ENCODE peak calls at places on chromosomes 3 and 15, in seven cellular contexts. Y is stomach, M is sigmoid colon, T is upper lobe of left lung, O is tibial nerve, P is HepG2, U is transverse colon. Z is an unnamed sample. For H3K4me1 and H3K27me3, the result is how much of the 10 kb centered on the place peaks cover.

GRCh38 chr15:35519536-35520149 is 26.3 kb downstream of the DPH6 start:
- DNase-seq in Y (no peak), M (no peak), T (no peak), O (no peak), P (peak), U (no peak), Z (no peak)

GRCh38 chr15:78407889-78408640 is 30.0 kb upstream of the IREB2 start:
- DNase-seq in Y (no peak), M (no peak), T (no peak), O (no peak), P (no peak), U (no peak), Z (no peak)

GRCh38 chr3:124688580-124689454 is 41.4 kb upstream of the UMPS start:
- DNase-seq in Y (peak), M (peak), T (peak), O (peak), P (peak), U (peak), Z (peak)

GRCh38 chr3:52851348-52851747 is 16.5 kb upstream of the MUSTN1 start:
- DNase-seq in Y (no peak), M (no peak), T (peak), O (no peak), P (peak), U (no peak), Z (no peak)

GRCh38 chr3:133408366-133408765 is 8.5 kb downstream of the BFSP2 start:
- DNase-seq in Y (no peak), M (no peak), T (no peak), O (no peak), P (no peak), U (no peak), Z (no peak)

GRCh38 chr3:12719984-12720656 is 38.9 kb downstream of the TMEM40 start:
- DNase-seq in Y (peak), M (peak), T (peak), O (peak), P (peak), U (peak), Z (peak)

GRCh38 chr3:112482675-112483074 is 16.6 kb downstream of the BTLA start:
- DNase-seq in Y (no peak), M (no peak), T (no peak), O (no peak), P (no peak), U (no peak), Z (no peak)

GRCh38 chr3:109316162-109316730 is at the start of gene DPPA2:
- DNase-seq in Y (no peak), M (no peak), T (no peak), O (no peak), P (no peak), U (no peak), Z (no peak)

GRCh38 chr3:158532099-158532734 is 38.8 kb upstream of the MLF1 start:
- DNase-seq in Y (no peak), M (no peak), T (no peak), O (no peak), P (peak), U (no peak), Z (no peak)

GRCh38 chr3:72892870-72893269 is 5.0 kb downstream of the GXYLT2 start:
- DNase-seq in Y (no peak), M (no peak), T (no peak), O (no peak), P (peak), U (no peak), Z (no peak)

GRCh38 chr3:188233320-188233719 is 79.4 kb downstream of the LPP start:
- DNase-seq in Y (no peak), M (no peak), T (no peak), O (no peak), P (no peak), U (no peak), Z (no peak)

GRCh38 chr3:117263735-117264134 is 554.2 kb downstream of the TUSC7 start:
- DNase-seq in Y (no peak), M (no peak), T (no peak), O (no peak), P (no peak), U (no peak), Z (no peak)

GRCh38 chr15:51623386-51623938 is 891 bp upstream of the DMXL2 start:
- DNase-seq in Y (no peak), M (no peak), T (peak), O (no peak), P (no peak), U (peak), Z (no peak)

GRCh38 chr15:67296188-67296587 is 41.6 kb downstream of the IQCH start:
- DNase-seq in Y (no peak), M (no peak), T (no peak), O (no peak), P (peak), U (no peak), Z (no peak)

GRCh38 chr15:40545457-40545856 is 19.4 kb downstream of the CCDC32 start:
- DNase-seq in Y (no peak), M (no peak), T (no peak), O (no peak), P (no peak), U (no peak), Z (no peak)

GRCh38 chr15:40539030-40539429 is 25.8 kb downstream of the CCDC32 start:
- DNase-seq in Y (no peak), M (no peak), T (no peak), O (no peak), P (no peak), U (no peak), Z (no peak)

GRCh38 chr15:40543082-40543481 is 21.8 kb downstream of the CCDC32 start:
- DNase-seq in Y (no peak), M (no peak), T (no peak), O (no peak), P (no peak), U (no peak), Z (no peak)

DNA sequence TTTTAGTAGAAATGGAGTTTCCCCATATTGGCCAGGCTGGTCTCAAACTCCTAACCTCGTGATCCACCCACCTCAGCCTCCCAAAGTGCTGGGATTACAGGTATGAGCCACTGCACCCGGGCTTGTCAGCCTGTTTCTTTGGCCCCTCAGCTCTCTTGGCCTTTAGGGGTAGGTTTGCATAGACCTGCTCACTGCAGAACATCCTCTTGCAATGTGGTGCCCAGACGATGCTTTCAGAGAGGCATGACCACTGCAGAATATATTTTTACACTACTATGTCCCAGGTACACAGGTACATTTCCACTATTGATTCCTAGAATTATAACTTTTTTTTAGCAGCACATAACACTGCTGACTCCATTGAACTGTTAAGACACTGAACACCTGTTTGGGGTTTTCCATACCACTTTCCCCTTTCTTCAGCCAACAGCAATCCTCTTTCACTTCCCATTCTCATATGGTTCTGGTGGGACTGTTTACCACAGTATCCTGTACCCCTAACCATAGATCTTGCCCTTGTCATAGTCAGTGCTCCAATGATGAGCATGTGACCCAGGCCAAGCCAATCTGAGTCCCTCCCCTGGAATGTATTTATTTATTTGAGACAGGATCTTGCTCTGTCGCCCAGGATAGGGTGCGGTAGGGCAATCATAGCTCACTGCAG is 21.1 kb downstream of the CCDC32 start:
- DNase-seq in Y (no peak), M (no peak), T (no peak), O (no peak), P (no peak), U (no peak), Z (no peak)
- TF ChIP-seq EP300 in Y (no peak), M (no peak), T (no peak), O (no peak), P (no peak), U (no peak), Z (no peak)

DNA sequence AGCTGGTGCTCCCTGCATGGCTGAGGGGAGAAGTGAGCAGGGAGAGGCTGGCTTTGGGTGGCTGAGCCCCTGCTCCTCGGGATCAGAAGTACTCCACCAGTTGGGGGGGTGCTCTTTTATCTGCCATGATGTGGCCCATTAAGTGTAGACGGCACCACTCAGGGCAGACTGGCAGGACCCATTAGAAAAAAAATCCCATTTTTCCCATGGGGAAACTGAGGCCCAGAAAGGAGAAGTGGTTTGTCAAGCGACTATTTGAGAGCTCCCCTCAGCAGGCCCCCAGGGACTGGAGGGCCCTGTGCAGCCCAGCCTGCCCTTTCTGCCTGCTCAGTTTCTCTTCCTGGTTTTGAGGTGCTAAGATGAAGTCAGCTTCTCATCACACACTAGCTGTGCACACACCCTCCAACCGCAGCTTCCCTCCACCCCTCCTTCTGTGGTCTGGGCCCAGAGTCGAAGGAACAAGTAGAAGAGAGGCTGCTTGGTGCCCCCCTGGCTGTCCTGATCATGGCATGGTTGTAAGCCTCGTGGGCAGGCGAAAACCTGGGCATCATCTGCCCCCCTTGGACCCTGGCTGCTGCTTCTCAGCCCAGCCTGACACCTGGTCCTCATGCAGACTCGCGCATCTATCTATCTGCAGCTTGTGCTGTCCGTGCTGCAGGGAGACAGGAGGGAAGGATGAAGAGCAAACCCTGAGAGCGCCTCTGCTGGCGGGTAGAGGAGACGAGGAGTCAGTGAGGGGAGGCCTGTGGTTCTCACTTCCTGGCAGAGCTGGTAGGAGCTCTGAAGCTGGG is 5.6 kb downstream of the CSK start:
- DNase-seq in Y (peak), M (peak), T (peak), O (no peak), P (no peak), U (peak), Z (no peak)
- H3K4me1 ChIP-seq in Y (half or more), M (half or more), T (half or more), O (half or more), P (half or more), U (half or more), Z (half or more)

DNA sequence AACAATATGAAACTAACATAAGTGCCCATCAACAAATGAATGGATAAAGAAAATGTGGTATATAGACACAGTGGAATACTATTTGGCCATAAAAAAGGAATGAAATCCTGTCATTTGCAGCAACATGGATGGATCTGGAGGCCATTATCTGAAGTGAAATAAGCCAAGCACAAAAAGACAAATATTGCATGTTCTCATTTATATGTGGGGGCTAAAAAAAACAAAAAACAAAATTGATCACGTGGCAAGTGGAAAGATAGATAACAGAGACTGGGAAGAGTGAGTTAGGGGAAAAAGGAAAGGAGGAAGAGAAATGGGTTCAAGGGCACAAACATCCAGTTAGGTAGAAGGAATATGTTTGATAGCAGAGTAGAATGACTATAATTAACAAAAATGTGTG is 155.9 kb upstream of the BHLHE40 start:
- DNase-seq in Y (no peak), M (no peak), T (no peak), O (no peak), P (no peak), U (no peak), Z (no peak)
- H3K27me3 ChIP-seq in Y (under half), M (under half), T (under half), O (under half), P (under half), U (under half), Z (under half)

GRCh38 chr3:99012051-99012450 is 110.6 kb upstream of the DCBLD2 start:
- DNase-seq in Y (no peak), M (no peak), T (no peak), O (no peak), P (no peak), U (no peak), Z (no peak)
- TF ChIP-seq EP300 in Y (no peak), M (no peak), T (no peak), O (no peak), P (no peak), U (no peak), Z (no peak)

GRCh38 chr15:90596943-90597342 is 67.2 kb downstream of the CRTC3 start:
- DNase-seq in Y (no peak), M (no peak), T (no peak), O (no peak), P (no peak), U (no peak), Z (no peak)

GRCh38 chr15:90594297-90594696 is 64.6 kb downstream of the CRTC3 start:
- DNase-seq in Y (peak), M (peak), T (peak), O (peak), P (no peak), U (peak), Z (peak)

GRCh38 chr15:90593469-90594158 is 63.9 kb downstream of the CRTC3 start:
- DNase-seq in Y (no peak), M (no peak), T (no peak), O (no peak), P (no peak), U (no peak), Z (no peak)

GRCh38 chr15:90597477-90598052 is 67.8 kb downstream of the CRTC3 start:
- DNase-seq in Y (no peak), M (no peak), T (no peak), O (no peak), P (no peak), U (no peak), Z (no peak)

DNA sequence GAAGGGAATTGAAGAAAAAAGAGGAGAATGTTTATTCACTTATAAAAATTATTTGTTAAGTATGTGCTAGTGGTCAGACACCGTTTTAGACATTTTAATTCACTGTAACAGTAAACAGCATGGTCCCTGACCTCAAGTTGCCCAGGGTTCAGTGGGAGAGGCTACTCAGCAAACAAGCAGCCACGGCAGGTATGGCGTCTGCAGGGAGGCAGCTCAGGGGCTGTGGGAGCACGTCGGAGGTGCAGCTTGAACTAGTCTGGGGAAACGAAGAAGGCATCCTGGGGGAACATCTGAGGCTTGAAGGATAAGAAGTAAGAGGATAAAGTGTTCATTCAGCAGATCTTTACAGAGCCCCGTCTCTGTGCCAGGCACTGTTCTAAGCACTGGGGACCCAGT is 66.0 kb downstream of the CRTC3 start:
- DNase-seq in Y (no peak), M (no peak), T (no peak), O (no peak), P (no peak), U (no peak), Z (no peak)
- H3K4me1 ChIP-seq in Y (under half), M (half or more), T (half or more), O (half or more), P (under half), U (half or more), Z (under half)

GRCh38 chr3:128502712-128503111 is 9.7 kb upstream of the GATA2 start:
- DNase-seq in Y (no peak), M (no peak), T (no peak), O (no peak), P (no peak), U (no peak), Z (no peak)
- H3K27me3 ChIP-seq in Y (under half), M (under half), T (under half), O (half or more), P (under half), U (half or more), Z (half or more)

GRCh38 chr3:153038779-153039178 is 123.2 kb upstream of the RAP2B start:
- DNase-seq in Y (no peak), M (no peak), T (no peak), O (no peak), P (peak), U (peak), Z (no peak)
- TF ChIP-seq EP300 in Y (no peak), M (no peak), T (no peak), O (no peak), P (no peak), U (no peak), Z (no peak)

DNA sequence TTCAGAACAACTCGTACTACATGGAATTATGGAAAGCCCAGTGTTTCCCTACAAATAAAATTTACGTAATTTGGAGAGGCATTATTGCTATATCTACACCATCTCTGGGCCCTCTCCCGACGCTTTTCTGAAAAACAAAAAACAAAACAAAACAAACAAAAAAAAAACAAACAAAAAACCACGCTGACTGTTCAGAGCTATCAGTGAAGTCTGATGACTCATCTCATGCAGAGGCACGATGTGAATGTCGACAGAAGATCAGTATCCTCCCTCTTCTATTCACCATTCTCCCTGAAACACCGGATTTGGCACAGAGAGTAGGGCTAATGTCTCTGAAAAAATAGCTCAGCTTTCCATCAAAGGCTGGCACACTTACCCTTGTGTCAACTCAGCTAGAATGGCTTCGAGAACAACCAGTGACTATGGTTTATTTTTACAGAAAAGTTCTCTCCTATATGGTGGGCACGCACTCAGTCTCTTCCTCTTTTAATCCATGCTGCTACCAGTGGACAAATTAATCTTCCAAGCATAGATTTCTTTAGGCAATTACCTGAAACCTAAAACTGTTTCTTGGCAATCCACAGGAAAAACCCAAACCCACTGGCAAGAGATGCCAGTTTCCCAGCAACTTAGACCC is 1.5 kb downstream of the CRBN start:
- DNase-seq in Y (no peak), M (no peak), T (no peak), O (no peak), P (peak), U (no peak), Z (no peak)
- H3K4me1 ChIP-seq in Y (under half), M (under half), T (under half), O (under half), P (under half), U (under half), Z (under half)

Z was measured in suprapubic skin.